ENCODE peak calls at places on chromosomes 12 and 14, in seven cellular contexts. V is spleen; L is activated B cell treated with CpG ODN at 0.5 μM for 24 hours; K is NB4; Q is body of pancreas; A is endothelial cell; R is CD4-positive, alpha-beta T cell. F is an unnamed sample.

GRCh38 chr12:109310247-109311125 is 1.4 kb upstream of the FOXN4 start:
- DNase-seq in K (peak), L (no peak), A (no peak), V (no peak), R (no peak), Q (no peak), F (no peak)

GRCh38 chr14:77580964-77581505 is 35.4 kb downstream of the SPTLC2 start:
- DNase-seq in A (no peak), R (no peak), Q (no peak), V (no peak), K (no peak), L (no peak), F (no peak)

GRCh38 chr14:89616425-89617141 is 199.6 kb upstream of the FOXN3 start:
- DNase-seq in Q (no peak), V (no peak), K (no peak), R (peak), A (peak), L (no peak), F (no peak)

GRCh38 chr12:51471465-51471864 is 46.8 kb downstream of the SLC4A8 start:
- DNase-seq in Q (no peak), A (no peak), L (no peak), R (no peak), V (no peak), K (no peak), F (no peak)

GRCh38 chr12:120971299-120972180 is 6.8 kb upstream of the HNF1A start:
- DNase-seq in R (no peak), A (no peak), Q (peak), V (no peak), K (peak), L (no peak), F (no peak)

GRCh38 chr12:49585477-49586445 is 17.8 kb upstream of the MCRS1 start:
- DNase-seq in Q (no peak), K (no peak), R (no peak), V (no peak), A (no peak), L (no peak), F (no peak)

GRCh38 chr12:109721276-109721675 is 7.7 kb downstream of the FAM222A start:
- DNase-seq in R (no peak), K (no peak), Q (peak), L (no peak), A (no peak), V (no peak), F (no peak)

GRCh38 chr14:91252901-91253794 is 8.6 kb upstream of the GPR68 start:
- DNase-seq in Q (no peak), K (peak), L (peak), R (peak), V (peak), A (peak), F (no peak)

GRCh38 chr14:79557309-79557708 is 654.0 kb downstream of the DIO2 start:
- DNase-seq in R (no peak), A (no peak), Q (no peak), V (no peak), K (no peak), L (no peak), F (no peak)

GRCh38 chr12:131074221-131075083 is 120.7 kb downstream of the ADGRD1 start:
- DNase-seq in L (peak), Q (no peak), K (no peak), A (no peak), R (no peak), V (no peak), F (no peak)

GRCh38 chr14:87998414-87998813 is 5.4 kb upstream of the GALC start:
- DNase-seq in L (no peak), V (no peak), R (no peak), A (no peak), Q (no peak), K (no peak), F (no peak)

GRCh38 chr12:1351926-1352325 is 242.5 kb downstream of the FBXL14 start:
- DNase-seq in Q (no peak), L (no peak), V (no peak), R (no peak), A (no peak), K (no peak), F (no peak)

GRCh38 chr12:104575442-104575841 is 118.7 kb downstream of the CHST11 start:
- DNase-seq in L (no peak), V (no peak), R (no peak), K (no peak), Q (no peak), A (no peak), F (no peak)

GRCh38 chr12:120224304-120225199 is 23.6 kb upstream of the RPLP0 start:
- DNase-seq in L (no peak), V (peak), A (no peak), Q (peak), K (no peak), R (no peak), F (no peak)

GRCh38 chr14:33493990-33494389 is 456.9 kb downstream of the EGLN3 start:
- DNase-seq in L (no peak), K (no peak), Q (no peak), R (no peak), A (no peak), V (no peak), F (no peak)

GRCh38 chr12:5258498-5258897 is 173.4 kb upstream of the NTF3 start:
- DNase-seq in Q (peak), A (no peak), L (no peak), V (no peak), K (no peak), R (no peak), F (no peak)

GRCh38 chr14:36105401-36105800 is 71.1 kb downstream of the PTCSC3 start:
- DNase-seq in L (no peak), Q (no peak), R (no peak), A (peak), V (no peak), K (peak), F (no peak)

GRCh38 chr12:68932123-68932700 is 759 bp downstream of the CPM start:
- DNase-seq in Q (peak), V (no peak), L (no peak), K (peak), A (no peak), R (no peak), F (no peak)

DNA sequence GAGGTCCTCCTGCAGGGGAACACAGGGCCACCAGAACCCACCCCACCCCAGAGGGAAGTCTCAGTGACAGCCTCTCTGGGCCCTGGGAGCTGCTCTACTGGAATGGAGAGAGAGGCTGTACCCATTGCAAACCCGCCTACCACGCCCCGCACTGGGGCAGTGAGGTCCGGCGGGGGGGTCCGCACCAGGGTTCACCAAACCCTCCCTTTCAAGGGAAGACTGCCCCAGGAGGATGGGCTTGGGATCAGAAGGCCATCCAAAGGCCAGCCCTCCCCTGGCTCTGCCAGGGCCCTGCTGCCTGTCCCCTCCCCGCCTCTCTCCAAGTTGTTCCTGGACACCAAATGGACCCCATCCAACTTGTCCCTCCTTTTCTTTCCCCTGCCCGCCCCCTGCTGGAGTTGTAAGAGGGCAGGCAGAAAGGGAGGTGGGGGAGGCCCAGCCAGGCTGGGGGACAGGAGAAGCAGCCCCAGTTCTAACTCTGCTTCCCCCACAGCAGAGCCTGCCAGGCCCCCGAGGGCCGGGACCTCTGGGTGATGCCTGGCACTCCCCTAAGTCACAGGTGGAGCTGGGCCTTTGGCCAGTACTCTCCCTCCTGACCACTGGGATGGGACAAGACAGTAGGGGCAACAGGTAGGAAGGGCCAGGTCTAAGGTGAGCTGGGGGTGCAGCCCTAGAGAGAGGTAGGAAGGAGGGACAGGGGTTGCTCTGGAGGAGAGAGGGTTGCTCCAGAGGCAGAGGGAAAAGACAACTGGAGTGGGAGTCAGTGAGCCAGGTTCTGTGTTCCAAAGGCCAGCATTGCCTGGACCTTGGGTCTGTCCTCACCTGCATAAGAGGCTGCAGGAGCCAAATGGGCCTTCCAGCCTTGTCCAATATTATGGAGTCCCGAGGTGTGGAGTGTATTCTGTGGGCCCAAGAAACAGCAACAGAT is 3.2 kb upstream of the DIO3 start:
- DNase-seq in V (peak), L (no peak), R (no peak), Q (peak), K (no peak), A (no peak), F (no peak)
- TF ChIP-seq CTCF in V (no peak), L (no peak), R (no peak), Q (peak), K (no peak), A (no peak), F (no peak)

DNA sequence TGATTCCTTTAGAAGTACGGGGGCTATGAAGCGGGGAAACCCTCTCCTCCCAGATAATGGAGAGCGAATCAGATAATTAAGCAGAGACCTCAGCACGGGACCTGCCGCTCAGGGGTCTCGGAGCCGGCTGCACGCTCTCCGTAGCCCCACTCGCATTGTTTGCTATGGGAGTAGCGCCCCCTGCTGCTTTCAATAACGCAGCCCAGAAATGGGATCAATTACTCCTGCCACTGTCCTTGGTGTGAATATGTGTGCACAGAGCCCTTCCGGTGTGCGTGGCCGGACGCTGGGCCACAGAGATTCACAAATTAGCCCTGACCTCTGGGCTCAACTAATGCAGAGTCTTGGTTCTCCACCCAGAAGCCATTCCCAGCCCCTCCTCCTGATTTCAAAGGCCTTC is 76.4 kb upstream of the TMEM132C start:
- DNase-seq in A (no peak), Q (no peak), L (no peak), R (no peak), K (no peak), V (no peak), F (no peak)
- TF ChIP-seq CTCF in A (no peak), Q (peak), L (no peak), R (no peak), K (no peak), V (peak), F (no peak)

GRCh38 chr12:132188451-132189298 is 44.4 kb downstream of the NOC4L start:
- DNase-seq in K (no peak), V (no peak), A (no peak), L (no peak), Q (no peak), R (no peak), F (no peak)
- TF ChIP-seq CTCF in K (no peak), V (no peak), A (no peak), L (no peak), Q (no peak), R (no peak), F (no peak)

GRCh38 chr12:45257185-45257585 is 41.3 kb downstream of the ANO6 start:
- DNase-seq in V (no peak), K (peak), L (no peak), R (no peak), A (no peak), Q (no peak), F (no peak)
- TF ChIP-seq CTCF in V (no peak), K (no peak), L (no peak), R (no peak), A (no peak), Q (no peak), F (no peak)

GRCh38 chr12:13959131-13959734 is 22.2 kb downstream of the GRIN2B start:
- DNase-seq in R (no peak), L (no peak), K (no peak), Q (no peak), A (no peak), V (no peak), F (no peak)

GRCh38 chr12:13961983-13962382 is 19.4 kb downstream of the GRIN2B start:
- DNase-seq in V (no peak), K (no peak), A (no peak), R (no peak), Q (no peak), L (no peak), F (no peak)

GRCh38 chr12:13957576-13957975 is 23.8 kb downstream of the GRIN2B start:
- DNase-seq in V (no peak), L (no peak), R (no peak), A (no peak), K (no peak), Q (no peak), F (no peak)

GRCh38 chr12:13964666-13965065 is 16.7 kb downstream of the GRIN2B start:
- DNase-seq in V (no peak), A (no peak), R (no peak), K (no peak), L (no peak), Q (no peak), F (no peak)

GRCh38 chr12:13962699-13963098 is 18.7 kb downstream of the GRIN2B start:
- DNase-seq in L (no peak), V (no peak), A (no peak), K (peak), Q (no peak), R (no peak), F (no peak)
- TF ChIP-seq CTCF in L (no peak), V (no peak), A (no peak), K (peak), Q (no peak), R (no peak), F (no peak)

GRCh38 chr14:20657216-20658211 is 16.0 kb upstream of the OR6S1 start:
- DNase-seq in R (no peak), V (peak), L (no peak), K (no peak), A (peak), Q (no peak), F (no peak)
- TF ChIP-seq CTCF in R (peak), V (no peak), L (no peak), K (peak), A (no peak), Q (no peak), F (no peak)

GRCh38 chr14:104827173-104828055 is 26.5 kb downstream of the ZBTB42 start:
- DNase-seq in A (peak), K (peak), R (peak), L (peak), Q (peak), V (peak), F (no peak)
- TF ChIP-seq CTCF in A (peak), K (peak), R (peak), L (no peak), Q (peak), V (peak), F (no peak)

F was measured in omental fat pad.